ENCODE peak calls at places on chromosomes 12 and 14, in ten cellular contexts. One of them, this sample, is unnamed.

GRCh38 chr14:102973706-102974280 is 51.3 kb downstream of the AMN start:
- DNase-seq in GM13976: no peak
- DNase-seq in astrocyte: no peak
- DNase-seq in thoracic aorta: no peak
- DNase-seq in GM20000: no peak
- DNase-seq in endothelial cell of umbilical vein: no peak
- DNase-seq in coronary artery: no peak
- DNase-seq in cardiac muscle cell: no peak
- DNase-seq in stomach: no peak
- DNase-seq in GM13977: no peak
- DNase-seq in this sample: no peak

GRCh38 chr14:97713023-97713422 is 915.8 kb downstream of the VRK1 start:
- DNase-seq in GM13976: no peak
- DNase-seq in GM20000: no peak
- DNase-seq in GM13977: no peak
- DNase-seq in stomach: no peak
- DNase-seq in thoracic aorta: no peak
- DNase-seq in cardiac muscle cell: no peak
- DNase-seq in endothelial cell of umbilical vein: no peak
- DNase-seq in astrocyte: peak
- DNase-seq in coronary artery: no peak
- DNase-seq in this sample: no peak

GRCh38 chr12:19575307-19576243 is 136.3 kb downstream of the AEBP2 start:
- DNase-seq in stomach: peak
- DNase-seq in thoracic aorta: no peak
- DNase-seq in GM13977: no peak
- DNase-seq in astrocyte: peak
- DNase-seq in cardiac muscle cell: peak
- DNase-seq in GM20000: no peak
- DNase-seq in coronary artery: no peak
- DNase-seq in endothelial cell of umbilical vein: peak
- DNase-seq in GM13976: no peak
- DNase-seq in this sample: no peak

GRCh38 chr14:90760591-90761316 is 55.5 kb downstream of the TTC7B start:
- DNase-seq in GM13976: no peak
- DNase-seq in astrocyte: peak
- DNase-seq in cardiac muscle cell: peak
- DNase-seq in GM20000: peak
- DNase-seq in coronary artery: no peak
- DNase-seq in GM13977: no peak
- DNase-seq in endothelial cell of umbilical vein: peak
- DNase-seq in thoracic aorta: no peak
- DNase-seq in stomach: no peak
- DNase-seq in this sample: no peak

GRCh38 chr12:104953323-104953722 is 4.8 kb downstream of the SLC41A2 start:
- DNase-seq in GM13976: no peak
- DNase-seq in stomach: peak
- DNase-seq in endothelial cell of umbilical vein: peak
- DNase-seq in coronary artery: no peak
- DNase-seq in GM20000: no peak
- DNase-seq in cardiac muscle cell: no peak
- DNase-seq in thoracic aorta: no peak
- DNase-seq in GM13977: no peak
- DNase-seq in astrocyte: no peak
- DNase-seq in this sample: no peak

GRCh38 chr14:95489163-95489887 is 27.1 kb downstream of the SYNE3 start:
- DNase-seq in GM20000: no peak
- DNase-seq in coronary artery: no peak
- DNase-seq in astrocyte: no peak
- DNase-seq in GM13976: no peak
- DNase-seq in thoracic aorta: no peak
- DNase-seq in cardiac muscle cell: no peak
- DNase-seq in GM13977: no peak
- DNase-seq in stomach: no peak
- DNase-seq in endothelial cell of umbilical vein: peak
- DNase-seq in this sample: no peak

GRCh38 chr12:57521475-57522018 is 1.1 kb upstream of the MBD6 start:
- DNase-seq in GM13976: no peak
- DNase-seq in cardiac muscle cell: peak
- DNase-seq in GM13977: no peak
- DNase-seq in stomach: peak
- DNase-seq in coronary artery: peak
- DNase-seq in GM20000: no peak
- DNase-seq in astrocyte: peak
- DNase-seq in endothelial cell of umbilical vein: no peak
- DNase-seq in thoracic aorta: no peak
- DNase-seq in this sample: no peak

GRCh38 chr12:3171195-3171591 is 94.0 kb downstream of the TSPAN9 start:
- DNase-seq in GM13976: no peak
- DNase-seq in thoracic aorta: no peak
- DNase-seq in astrocyte: peak
- DNase-seq in endothelial cell of umbilical vein: no peak
- DNase-seq in stomach: no peak
- DNase-seq in cardiac muscle cell: peak
- DNase-seq in GM20000: no peak
- DNase-seq in GM13977: no peak
- DNase-seq in coronary artery: no peak
- DNase-seq in this sample: no peak

GRCh38 chr12:31591308-31591901 is 469 bp upstream of the DENND5B start:
- DNase-seq in astrocyte: no peak
- DNase-seq in GM13976: peak
- DNase-seq in GM13977: peak
- DNase-seq in cardiac muscle cell: peak
- DNase-seq in thoracic aorta: no peak
- DNase-seq in GM20000: peak
- DNase-seq in endothelial cell of umbilical vein: peak
- DNase-seq in coronary artery: no peak
- DNase-seq in stomach: no peak
- DNase-seq in this sample: peak

GRCh38 chr12:71746983-71747611 is 7.6 kb upstream of the RAB21 start:
- DNase-seq in coronary artery: no peak
- DNase-seq in thoracic aorta: no peak
- DNase-seq in astrocyte: peak
- DNase-seq in GM20000: peak
- DNase-seq in stomach: peak
- DNase-seq in cardiac muscle cell: peak
- DNase-seq in GM13976: peak
- DNase-seq in endothelial cell of umbilical vein: peak
- DNase-seq in GM13977: peak
- DNase-seq in this sample: no peak

DNA sequence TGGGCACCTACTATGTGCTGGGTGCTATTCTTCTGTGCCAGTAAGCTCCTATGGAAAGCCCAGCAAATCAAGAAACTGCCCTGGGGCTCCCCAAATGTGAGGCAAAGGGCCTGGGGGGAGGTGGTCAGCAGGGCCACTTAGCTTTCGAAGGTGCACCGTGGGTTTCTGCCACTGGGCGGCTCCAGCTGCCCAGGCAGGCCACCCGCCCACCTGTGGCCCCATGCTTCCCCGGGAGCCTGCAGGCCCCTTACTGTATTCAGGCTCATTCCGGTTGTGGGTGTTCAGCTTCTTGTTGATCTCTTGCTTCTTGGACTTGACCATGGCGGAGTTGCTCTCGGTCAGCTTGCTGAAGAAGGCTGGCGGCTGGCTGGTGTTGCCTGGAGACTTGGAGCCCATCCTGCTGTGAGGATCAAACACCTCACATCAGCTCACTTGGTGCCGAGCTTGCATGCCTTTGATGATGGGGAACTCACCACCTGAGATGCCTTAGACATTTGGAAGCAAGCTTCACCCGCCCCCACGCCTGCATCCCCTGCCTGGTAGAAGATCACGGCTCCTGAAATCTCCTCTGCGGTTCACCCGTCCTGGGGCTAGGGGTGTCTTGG is 37.3 kb downstream of the RFLNA start:
- DNase-seq in GM13976: no peak
- DNase-seq in GM13977: no peak
- DNase-seq in stomach: no peak
- DNase-seq in thoracic aorta: no peak
- DNase-seq in GM20000: no peak
- DNase-seq in endothelial cell of umbilical vein: no peak
- DNase-seq in coronary artery: no peak
- DNase-seq in astrocyte: no peak
- DNase-seq in cardiac muscle cell: no peak
- DNase-seq in this sample: no peak
- TF ChIP-seq CTCF in GM13976: no peak
- TF ChIP-seq CTCF in GM13977: peak
- TF ChIP-seq CTCF in stomach: peak
- TF ChIP-seq CTCF in thoracic aorta: no peak
- TF ChIP-seq CTCF in GM20000: peak
- TF ChIP-seq CTCF in endothelial cell of umbilical vein: peak
- TF ChIP-seq CTCF in coronary artery: no peak
- TF ChIP-seq CTCF in astrocyte: peak
- TF ChIP-seq CTCF in cardiac muscle cell: peak
- TF ChIP-seq CTCF in this sample: peak

GRCh38 chr14:65101631-65102440 is 481 bp downstream of the MAX start:
- DNase-seq in stomach: peak
- DNase-seq in GM20000: no peak
- DNase-seq in GM13976: no peak
- DNase-seq in cardiac muscle cell: no peak
- DNase-seq in astrocyte: no peak
- DNase-seq in thoracic aorta: no peak
- DNase-seq in coronary artery: no peak
- DNase-seq in GM13977: no peak
- DNase-seq in endothelial cell of umbilical vein: no peak
- DNase-seq in this sample: peak

GRCh38 chr14:65104791-65105190 is 2.5 kb upstream of the MAX start:
- DNase-seq in astrocyte: no peak
- DNase-seq in thoracic aorta: no peak
- DNase-seq in GM13977: no peak
- DNase-seq in cardiac muscle cell: no peak
- DNase-seq in GM13976: no peak
- DNase-seq in GM20000: no peak
- DNase-seq in coronary artery: no peak
- DNase-seq in endothelial cell of umbilical vein: no peak
- DNase-seq in stomach: no peak
- DNase-seq in this sample: no peak

GRCh38 chr14:65102441-65103149 is at the start of gene MAX:
- DNase-seq in endothelial cell of umbilical vein: peak
- DNase-seq in stomach: peak
- DNase-seq in GM13976: peak
- DNase-seq in astrocyte: peak
- DNase-seq in GM20000: peak
- DNase-seq in cardiac muscle cell: peak
- DNase-seq in GM13977: peak
- DNase-seq in coronary artery: peak
- DNase-seq in thoracic aorta: peak
- DNase-seq in this sample: peak

GRCh38 chr14:65100905-65101541 is 1.3 kb downstream of the MAX start:
- DNase-seq in GM20000: no peak
- DNase-seq in GM13976: no peak
- DNase-seq in endothelial cell of umbilical vein: peak
- DNase-seq in stomach: no peak
- DNase-seq in thoracic aorta: no peak
- DNase-seq in coronary artery: no peak
- DNase-seq in GM13977: no peak
- DNase-seq in cardiac muscle cell: no peak
- DNase-seq in astrocyte: peak
- DNase-seq in this sample: no peak

DNA sequence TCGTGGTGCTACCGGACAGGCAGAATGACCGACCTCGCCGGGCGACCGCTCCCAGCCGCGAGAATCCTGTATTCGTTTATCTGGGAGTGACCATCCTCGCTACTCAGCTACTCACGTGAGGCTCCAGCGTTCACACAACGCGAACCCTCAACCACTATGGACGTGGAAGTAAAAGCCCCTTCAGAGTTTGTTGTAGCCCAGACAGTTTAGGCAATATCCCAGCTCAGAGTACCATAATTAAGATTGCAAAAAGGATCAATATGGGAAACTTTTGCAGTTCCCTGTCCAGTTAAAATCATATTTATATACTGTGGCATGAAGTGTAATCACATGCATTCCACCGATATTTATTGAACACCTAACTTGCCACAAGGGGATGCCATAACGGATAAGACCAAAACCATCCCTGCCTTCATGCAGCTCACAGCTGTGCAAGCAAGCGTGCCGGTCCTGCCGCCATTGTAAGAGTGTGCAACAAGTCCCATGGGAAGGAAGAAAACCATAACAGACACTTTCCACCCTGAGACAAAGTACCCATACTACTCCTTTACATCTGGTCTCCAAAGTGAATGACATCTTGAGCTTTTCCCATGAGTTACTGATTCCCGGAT is 938 bp upstream of the MAX start:
- DNase-seq in cardiac muscle cell: peak
- DNase-seq in endothelial cell of umbilical vein: no peak
- DNase-seq in GM20000: no peak
- DNase-seq in thoracic aorta: no peak
- DNase-seq in stomach: no peak
- DNase-seq in GM13977: no peak
- DNase-seq in astrocyte: no peak
- DNase-seq in GM13976: peak
- DNase-seq in coronary artery: no peak
- DNase-seq in this sample: no peak
- TF ChIP-seq CTCF in cardiac muscle cell: no peak
- TF ChIP-seq CTCF in endothelial cell of umbilical vein: no peak
- TF ChIP-seq CTCF in GM20000: no peak
- TF ChIP-seq CTCF in thoracic aorta: no peak
- TF ChIP-seq CTCF in stomach: no peak
- TF ChIP-seq CTCF in GM13977: peak
- TF ChIP-seq CTCF in astrocyte: no peak
- TF ChIP-seq CTCF in GM13976: no peak
- TF ChIP-seq CTCF in coronary artery: no peak
- TF ChIP-seq CTCF in this sample: no peak

GRCh38 chr12:25135531-25136154 is 59.3 kb downstream of the DNAI7 start:
- DNase-seq in GM13977: no peak
- DNase-seq in cardiac muscle cell: no peak
- DNase-seq in stomach: no peak
- DNase-seq in endothelial cell of umbilical vein: no peak
- DNase-seq in GM13976: no peak
- DNase-seq in thoracic aorta: no peak
- DNase-seq in astrocyte: no peak
- DNase-seq in coronary artery: no peak
- DNase-seq in GM20000: no peak
- DNase-seq in this sample: no peak
- TF ChIP-seq CTCF in GM13977: peak
- TF ChIP-seq CTCF in cardiac muscle cell: no peak
- TF ChIP-seq CTCF in stomach: no peak
- TF ChIP-seq CTCF in endothelial cell of umbilical vein: no peak
- TF ChIP-seq CTCF in GM13976: no peak
- TF ChIP-seq CTCF in thoracic aorta: no peak
- TF ChIP-seq CTCF in astrocyte: no peak
- TF ChIP-seq CTCF in coronary artery: no peak
- TF ChIP-seq CTCF in GM20000: no peak
- TF ChIP-seq CTCF in this sample: no peak

GRCh38 chr14:64746298-64747250 is 42.4 kb downstream of the PLEKHG3 start:
- DNase-seq in astrocyte: no peak
- DNase-seq in GM13976: no peak
- DNase-seq in stomach: no peak
- DNase-seq in coronary artery: no peak
- DNase-seq in GM13977: no peak
- DNase-seq in thoracic aorta: no peak
- DNase-seq in cardiac muscle cell: peak
- DNase-seq in endothelial cell of umbilical vein: peak
- DNase-seq in GM20000: no peak
- DNase-seq in this sample: no peak
- TF ChIP-seq CTCF in astrocyte: no peak
- TF ChIP-seq CTCF in GM13976: no peak
- TF ChIP-seq CTCF in stomach: no peak
- TF ChIP-seq CTCF in coronary artery: no peak
- TF ChIP-seq CTCF in GM13977: no peak
- TF ChIP-seq CTCF in thoracic aorta: no peak
- TF ChIP-seq CTCF in cardiac muscle cell: no peak
- TF ChIP-seq CTCF in endothelial cell of umbilical vein: no peak
- TF ChIP-seq CTCF in GM20000: no peak
- TF ChIP-seq CTCF in this sample: no peak